ENCODE peak calls at places on chromosomes 4 and X, in nine cellular contexts. One of them, this sample, is unnamed. For H3K36me3, the result is how much of the 10 kb centered on the place peaks cover.

GRCh38 chrX:66203114-66203513 is 39.1 kb downstream of the HEPH start:
- DNase-seq in left ventricle myocardium inferior: no peak
- DNase-seq in DND-41: no peak
- DNase-seq in IMR-90: no peak
- DNase-seq in testis: no peak
- DNase-seq in PC-9: no peak
- DNase-seq in fibroblast of lung: no peak
- DNase-seq in GM23338: no peak
- DNase-seq in neural progenitor cell: no peak
- DNase-seq in this sample: no peak

GRCh38 chrX:15564981-15565579 is 35.7 kb downstream of the ACE2 start:
- DNase-seq in GM23338: peak
- DNase-seq in PC-9: peak
- DNase-seq in neural progenitor cell: peak
- DNase-seq in fibroblast of lung: peak
- DNase-seq in testis: peak
- DNase-seq in IMR-90: peak
- DNase-seq in DND-41: peak
- DNase-seq in left ventricle myocardium inferior: peak
- DNase-seq in this sample: peak

GRCh38 chr4:95289028-95289634 is 259.6 kb downstream of the UNC5C start:
- DNase-seq in DND-41: no peak
- DNase-seq in neural progenitor cell: no peak
- DNase-seq in testis: no peak
- DNase-seq in PC-9: peak
- DNase-seq in IMR-90: peak
- DNase-seq in fibroblast of lung: peak
- DNase-seq in left ventricle myocardium inferior: no peak
- DNase-seq in GM23338: no peak
- DNase-seq in this sample: no peak

GRCh38 chr4:10599574-10599973 is 85.0 kb downstream of the CLNK start:
- DNase-seq in left ventricle myocardium inferior: no peak
- DNase-seq in fibroblast of lung: no peak
- DNase-seq in PC-9: no peak
- DNase-seq in testis: no peak
- DNase-seq in DND-41: no peak
- DNase-seq in GM23338: peak
- DNase-seq in IMR-90: peak
- DNase-seq in neural progenitor cell: no peak
- DNase-seq in this sample: no peak

GRCh38 chrX:123083924-123084323 is 100.2 kb upstream of the GRIA3 start:
- DNase-seq in fibroblast of lung: peak
- DNase-seq in DND-41: no peak
- DNase-seq in IMR-90: no peak
- DNase-seq in GM23338: no peak
- DNase-seq in neural progenitor cell: no peak
- DNase-seq in PC-9: no peak
- DNase-seq in left ventricle myocardium inferior: no peak
- DNase-seq in testis: no peak
- DNase-seq in this sample: no peak

GRCh38 chr4:131137196-131137595 is 2011.9 kb upstream of the PCDH10 start:
- DNase-seq in left ventricle myocardium inferior: no peak
- DNase-seq in fibroblast of lung: no peak
- DNase-seq in IMR-90: no peak
- DNase-seq in GM23338: no peak
- DNase-seq in neural progenitor cell: no peak
- DNase-seq in DND-41: no peak
- DNase-seq in PC-9: no peak
- DNase-seq in testis: no peak
- DNase-seq in this sample: no peak

GRCh38 chrX:149717803-149718202 is 5.9 kb downstream of the MAGEA11 start:
- DNase-seq in GM23338: no peak
- DNase-seq in neural progenitor cell: no peak
- DNase-seq in left ventricle myocardium inferior: no peak
- DNase-seq in PC-9: no peak
- DNase-seq in DND-41: no peak
- DNase-seq in testis: no peak
- DNase-seq in fibroblast of lung: no peak
- DNase-seq in IMR-90: no peak
- DNase-seq in this sample: no peak

GRCh38 chr4:5753766-5754528 is 42.9 kb downstream of the EVC start:
- DNase-seq in fibroblast of lung: peak
- DNase-seq in testis: no peak
- DNase-seq in neural progenitor cell: no peak
- DNase-seq in DND-41: no peak
- DNase-seq in PC-9: peak
- DNase-seq in GM23338: no peak
- DNase-seq in IMR-90: peak
- DNase-seq in left ventricle myocardium inferior: no peak
- DNase-seq in this sample: no peak

GRCh38 chr4:160848901-160849735 is 1314.7 kb downstream of the FSTL5 start:
- DNase-seq in fibroblast of lung: peak
- DNase-seq in DND-41: no peak
- DNase-seq in testis: no peak
- DNase-seq in PC-9: no peak
- DNase-seq in GM23338: no peak
- DNase-seq in IMR-90: no peak
- DNase-seq in neural progenitor cell: peak
- DNase-seq in left ventricle myocardium inferior: no peak
- DNase-seq in this sample: no peak

GRCh38 chrX:45135616-45136015 is 65.1 kb downstream of the DIPK2B start:
- DNase-seq in DND-41: no peak
- DNase-seq in neural progenitor cell: no peak
- DNase-seq in PC-9: no peak
- DNase-seq in left ventricle myocardium inferior: no peak
- DNase-seq in IMR-90: no peak
- DNase-seq in testis: no peak
- DNase-seq in GM23338: no peak
- DNase-seq in fibroblast of lung: no peak
- DNase-seq in this sample: no peak

GRCh38 chr4:145289403-145290076 is 109.2 kb upstream of the OTUD4 start:
- DNase-seq in GM23338: no peak
- DNase-seq in fibroblast of lung: peak
- DNase-seq in DND-41: no peak
- DNase-seq in neural progenitor cell: no peak
- DNase-seq in testis: no peak
- DNase-seq in PC-9: no peak
- DNase-seq in left ventricle myocardium inferior: no peak
- DNase-seq in IMR-90: peak
- DNase-seq in this sample: no peak

DNA sequence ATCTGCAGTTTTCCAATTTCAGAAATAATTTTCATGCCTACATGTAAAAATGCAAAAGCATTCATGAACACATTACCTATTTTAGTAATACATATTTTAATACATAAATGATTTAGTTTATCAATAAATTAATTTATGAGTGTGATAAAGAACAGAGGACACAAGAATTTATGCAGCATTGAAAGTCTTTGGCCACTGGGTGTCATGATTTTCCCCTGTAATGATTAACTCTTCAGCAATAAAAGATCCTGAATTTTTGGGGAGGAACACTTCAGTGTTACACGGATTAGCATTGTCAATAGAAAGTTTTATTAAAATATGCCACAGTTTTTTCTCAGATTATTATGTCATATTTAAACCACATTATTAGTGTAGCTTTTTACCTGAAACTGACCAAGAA is 8.6 kb upstream of the VCX2 start:
- DNase-seq in PC-9: no peak
- DNase-seq in IMR-90: no peak
- DNase-seq in neural progenitor cell: no peak
- DNase-seq in GM23338: no peak
- DNase-seq in left ventricle myocardium inferior: no peak
- DNase-seq in testis: no peak
- DNase-seq in fibroblast of lung: no peak
- DNase-seq in DND-41: no peak
- DNase-seq in this sample: no peak
- TF ChIP-seq CTCF in PC-9: peak
- TF ChIP-seq CTCF in IMR-90: no peak
- TF ChIP-seq CTCF in neural progenitor cell: peak
- TF ChIP-seq CTCF in GM23338: no peak
- TF ChIP-seq CTCF in left ventricle myocardium inferior: peak
- TF ChIP-seq CTCF in testis: no peak
- TF ChIP-seq CTCF in fibroblast of lung: no peak
- TF ChIP-seq CTCF in DND-41: no peak
- TF ChIP-seq CTCF in this sample: no peak

DNA sequence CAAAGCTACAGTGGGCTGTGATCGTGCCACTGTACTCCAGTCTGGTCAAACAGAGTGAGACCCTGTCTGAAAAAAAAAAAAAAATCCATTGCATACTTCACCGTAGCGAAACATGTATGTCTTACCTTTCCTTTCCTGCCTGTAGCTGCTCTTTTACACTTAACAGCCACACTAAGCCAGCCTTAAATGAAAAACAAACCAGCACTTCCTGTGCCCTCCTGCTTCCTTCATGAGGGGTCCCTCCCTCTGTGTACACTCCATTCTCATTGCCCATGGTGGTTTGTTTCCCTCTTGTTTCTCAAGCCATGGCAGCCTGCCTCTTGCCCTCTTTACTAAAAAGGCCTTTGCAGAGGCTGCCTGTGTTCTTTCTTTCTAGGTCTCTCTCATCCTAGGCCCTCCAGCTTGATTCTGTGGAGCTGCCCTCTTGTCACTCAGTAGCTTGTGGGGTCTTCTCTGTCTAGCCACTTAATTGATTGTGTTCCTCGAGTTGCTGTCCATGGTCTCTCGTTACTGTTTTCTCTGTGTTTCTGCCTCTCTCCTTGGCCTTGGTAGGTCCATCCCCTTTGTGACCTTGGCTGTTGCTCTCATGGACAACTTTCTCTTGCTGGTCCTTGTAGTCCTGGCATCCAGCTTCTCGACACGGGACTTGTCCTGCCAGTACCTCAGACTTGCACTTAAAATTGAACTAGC is 52.1 kb upstream of the MSANTD1 start:
- DNase-seq in fibroblast of lung: no peak
- DNase-seq in PC-9: no peak
- DNase-seq in neural progenitor cell: no peak
- DNase-seq in testis: no peak
- DNase-seq in IMR-90: no peak
- DNase-seq in GM23338: no peak
- DNase-seq in DND-41: no peak
- DNase-seq in left ventricle myocardium inferior: no peak
- DNase-seq in this sample: no peak
- H3K36me3 ChIP-seq in fibroblast of lung: under half
- H3K36me3 ChIP-seq in PC-9: under half
- H3K36me3 ChIP-seq in neural progenitor cell: under half
- H3K36me3 ChIP-seq in testis: under half
- H3K36me3 ChIP-seq in IMR-90: under half
- H3K36me3 ChIP-seq in GM23338: under half
- H3K36me3 ChIP-seq in DND-41: half or more
- H3K36me3 ChIP-seq in left ventricle myocardium inferior: half or more
- H3K36me3 ChIP-seq in this sample: under half

DNA sequence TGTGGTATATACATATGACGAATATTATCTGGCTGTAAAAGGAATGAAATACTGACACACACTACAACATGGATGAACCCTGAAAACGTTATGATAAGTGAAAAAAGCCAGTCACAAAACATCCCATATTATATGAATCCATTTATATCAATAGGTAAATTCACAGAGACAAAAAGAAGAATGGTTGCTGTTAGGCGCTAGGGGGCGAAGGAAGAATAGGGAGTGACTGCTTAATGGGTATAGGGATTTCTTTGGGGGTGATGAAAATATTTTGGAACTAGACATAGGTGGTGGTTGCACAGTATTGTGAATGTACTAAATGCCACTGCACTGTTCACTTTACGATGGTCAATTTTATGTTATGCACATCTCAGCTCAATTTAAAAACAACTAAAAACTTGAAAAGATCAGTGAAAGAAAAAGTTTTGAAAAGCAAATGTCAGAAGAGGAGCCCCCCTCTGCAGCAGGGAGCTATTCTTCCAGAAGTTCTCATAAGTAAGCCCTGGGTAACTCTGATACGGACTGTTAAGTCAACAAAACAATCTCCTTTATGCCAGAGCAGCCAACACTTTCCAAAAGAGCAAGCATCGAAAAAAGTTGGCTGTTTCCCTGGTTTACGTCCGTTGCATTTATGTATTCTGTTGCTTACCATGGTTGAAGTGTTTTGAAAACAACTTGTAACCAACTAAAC is 96.3 kb upstream of the EGFL6 start:
- DNase-seq in left ventricle myocardium inferior: no peak
- DNase-seq in fibroblast of lung: no peak
- DNase-seq in neural progenitor cell: no peak
- DNase-seq in GM23338: no peak
- DNase-seq in IMR-90: no peak
- DNase-seq in testis: no peak
- DNase-seq in PC-9: no peak
- DNase-seq in DND-41: no peak
- DNase-seq in this sample: no peak
- H3K27ac ChIP-seq in left ventricle myocardium inferior: peak
- H3K27ac ChIP-seq in fibroblast of lung: peak
- H3K27ac ChIP-seq in neural progenitor cell: peak
- H3K27ac ChIP-seq in GM23338: no peak
- H3K27ac ChIP-seq in IMR-90: peak
- H3K27ac ChIP-seq in testis: peak
- H3K27ac ChIP-seq in PC-9: no peak
- H3K27ac ChIP-seq in DND-41: no peak
- H3K27ac ChIP-seq in this sample: peak

GRCh38 chrX:73267979-73268378 is 53.3 kb upstream of the NAP1L2 start:
- DNase-seq in left ventricle myocardium inferior: no peak
- DNase-seq in IMR-90: no peak
- DNase-seq in GM23338: no peak
- DNase-seq in testis: no peak
- DNase-seq in DND-41: no peak
- DNase-seq in neural progenitor cell: no peak
- DNase-seq in fibroblast of lung: no peak
- DNase-seq in PC-9: no peak
- DNase-seq in this sample: no peak

GRCh38 chrX:73266766-73267165 is 52.1 kb upstream of the NAP1L2 start:
- DNase-seq in GM23338: no peak
- DNase-seq in fibroblast of lung: no peak
- DNase-seq in PC-9: no peak
- DNase-seq in DND-41: no peak
- DNase-seq in left ventricle myocardium inferior: no peak
- DNase-seq in neural progenitor cell: no peak
- DNase-seq in IMR-90: no peak
- DNase-seq in testis: no peak
- DNase-seq in this sample: no peak

GRCh38 chrX:73267206-73267605 is 52.6 kb upstream of the NAP1L2 start:
- DNase-seq in PC-9: no peak
- DNase-seq in GM23338: no peak
- DNase-seq in DND-41: no peak
- DNase-seq in IMR-90: no peak
- DNase-seq in left ventricle myocardium inferior: no peak
- DNase-seq in fibroblast of lung: no peak
- DNase-seq in testis: no peak
- DNase-seq in neural progenitor cell: no peak
- DNase-seq in this sample: no peak

GRCh38 chrX:73268463-73268862 is 53.8 kb upstream of the NAP1L2 start:
- DNase-seq in PC-9: no peak
- DNase-seq in IMR-90: no peak
- DNase-seq in testis: no peak
- DNase-seq in GM23338: no peak
- DNase-seq in DND-41: no peak
- DNase-seq in left ventricle myocardium inferior: no peak
- DNase-seq in neural progenitor cell: no peak
- DNase-seq in fibroblast of lung: no peak
- DNase-seq in this sample: no peak

DNA sequence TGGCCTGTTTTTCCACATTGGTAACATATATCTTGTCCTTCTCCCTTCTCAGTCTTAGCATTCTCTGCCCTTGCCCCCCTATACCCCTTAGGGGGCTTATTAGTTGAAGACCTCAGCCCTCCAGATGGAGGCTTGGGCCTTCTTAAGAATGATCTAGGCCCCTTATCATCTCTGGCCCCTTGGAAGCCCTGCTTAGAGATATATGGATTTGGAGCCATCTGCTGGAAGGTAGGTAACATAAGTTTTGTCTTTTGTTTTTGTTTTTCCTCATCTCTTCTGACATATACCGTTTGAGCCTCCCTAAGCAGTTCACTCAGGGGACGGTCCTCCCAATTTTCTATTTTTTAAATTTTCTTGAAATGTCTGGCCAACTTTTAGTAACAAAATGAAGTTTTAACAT is 48.3 kb upstream of the NAP1L2 start:
- DNase-seq in GM23338: peak
- DNase-seq in DND-41: no peak
- DNase-seq in PC-9: no peak
- DNase-seq in left ventricle myocardium inferior: no peak
- DNase-seq in neural progenitor cell: peak
- DNase-seq in testis: no peak
- DNase-seq in IMR-90: no peak
- DNase-seq in fibroblast of lung: peak
- DNase-seq in this sample: no peak
- TF ChIP-seq CTCF in GM23338: peak
- TF ChIP-seq CTCF in DND-41: peak
- TF ChIP-seq CTCF in PC-9: peak
- TF ChIP-seq CTCF in left ventricle myocardium inferior: peak
- TF ChIP-seq CTCF in neural progenitor cell: peak
- TF ChIP-seq CTCF in testis: no peak
- TF ChIP-seq CTCF in IMR-90: peak
- TF ChIP-seq CTCF in fibroblast of lung: no peak
- TF ChIP-seq CTCF in this sample: no peak

This sample was measured in gastrocnemius medialis.